ENCODE peak calls at places on chromosomes 3 and 15, in six cellular contexts. U, O, Y, G, X and Q are unnamed samples. For H3K9me3, the result is how much of the 10 kb centered on the place peaks cover.

GRCh38 chr3:109071349-109072142 is 46.4 kb downstream of the MORC1 start:
- ATAC-seq in U (peak), X (no peak), G (no peak), O (no peak), Y (peak), Q (no peak)

GRCh38 chr3:59653405-59654119 is 603.7 kb upstream of the CFAP20DC start:
- ATAC-seq in O (peak), U (no peak), Y (no peak), X (no peak), G (no peak), Q (peak)

GRCh38 chr3:81540787-81541186 is 220.7 kb downstream of the GBE1 start:
- ATAC-seq in G (no peak), U (no peak), X (no peak), Y (no peak), O (no peak), Q (no peak)

GRCh38 chr3:192489579-192489978 is 237.8 kb downstream of the FGF12 start:
- ATAC-seq in U (no peak), X (no peak), G (no peak), O (no peak), Y (no peak), Q (no peak)

GRCh38 chr3:101591071-101591470 is 17.1 kb downstream of the PCNP start:
- ATAC-seq in Y (no peak), U (no peak), X (no peak), G (no peak), O (no peak), Q (no peak)

GRCh38 chr15:39350785-39351184 is 230.1 kb upstream of the THBS1 start:
- ATAC-seq in G (peak), X (no peak), O (no peak), Y (no peak), U (no peak), Q (no peak)

GRCh38 chr3:126925411-126926171 is 57.3 kb upstream of the PLXNA1 start:
- ATAC-seq in X (no peak), O (peak), Y (no peak), G (no peak), U (no peak), Q (no peak)

GRCh38 chr3:169454823-169455222 is 208.7 kb downstream of the MECOM start:
- ATAC-seq in X (no peak), U (no peak), G (no peak), O (peak), Y (no peak), Q (peak)

GRCh38 chr3:57048052-57048671 is 12.3 kb upstream of the SPATA12 start:
- ATAC-seq in X (no peak), U (no peak), O (peak), Y (peak), G (no peak), Q (peak)

GRCh38 chr3:87167634-87168456 is 59.3 kb upstream of the CHMP2B start:
- ATAC-seq in O (peak), G (peak), U (peak), X (peak), Y (peak), Q (no peak)

GRCh38 chr3:131912255-131912654 is 122.6 kb downstream of the CPNE4 start:
- ATAC-seq in O (no peak), Y (no peak), U (peak), G (no peak), X (no peak), Q (no peak)

GRCh38 chr3:25471081-25471768 is 43.2 kb downstream of the RARB start:
- ATAC-seq in G (no peak), Y (no peak), U (no peak), X (no peak), O (no peak), Q (no peak)

GRCh38 chr3:59247402-59247841 is 197.6 kb upstream of the CFAP20DC start:
- ATAC-seq in G (no peak), U (peak), X (no peak), Y (no peak), O (no peak), Q (no peak)

GRCh38 chr3:32963871-32964270 is 12.4 kb downstream of the CCR4 start:
- ATAC-seq in U (no peak), Y (no peak), O (no peak), X (no peak), G (no peak), Q (no peak)

GRCh38 chr3:15636028-15636709 is 34.6 kb downstream of the BTD start:
- ATAC-seq in O (peak), Y (peak), X (peak), U (peak), G (no peak), Q (peak)

GRCh38 chr3:134427400-134428111 is 53.3 kb upstream of the AMOTL2 start:
- ATAC-seq in Y (peak), X (no peak), U (no peak), G (peak), O (peak), Q (peak)

GRCh38 chr15:90529369-90530249 is at the start of gene CRTC3:
- ATAC-seq in O (peak), X (peak), G (peak), Y (peak), U (peak), Q (peak)

GRCh38 chr15:80710635-80711553 is 15.8 kb downstream of the ABHD17C start:
- ATAC-seq in O (no peak), Y (no peak), U (peak), G (no peak), X (no peak), Q (no peak)

GRCh38 chr3:140420621-140421357 is 257.1 kb upstream of the TRIM42 start:
- ATAC-seq in X (no peak), O (peak), U (no peak), Y (no peak), G (peak), Q (peak)

GRCh38 chr15:31993062-31993461 is 37.3 kb upstream of the CHRNA7 start:
- ATAC-seq in U (no peak), X (no peak), Y (no peak), O (no peak), G (no peak), Q (no peak)

GRCh38 chr3:4426782-4427344 is 40.2 kb downstream of the SUMF1 start:
- ATAC-seq in U (peak), Y (no peak), G (peak), X (peak), O (no peak), Q (no peak)

GRCh38 chr15:70095387-70096214 is 2.1 kb downstream of the TLE3 start:
- ATAC-seq in Y (no peak), G (no peak), O (no peak), U (peak), X (peak), Q (no peak)
- TF ChIP-seq POLR2AphosphoS5 in Y (no peak), G (no peak), O (no peak), U (no peak), X (no peak), Q (no peak)

GRCh38 chr15:82917252-82917651 is 35.3 kb downstream of the HOMER2 start:
- ATAC-seq in G (no peak), U (no peak), Y (no peak), O (no peak), X (no peak), Q (no peak)
- TF ChIP-seq POLR2A in G (no peak), U (no peak), Y (no peak), O (no peak), X (no peak), Q (no peak)

GRCh38 chr15:22267761-22268160 is 187.4 kb downstream of the OR4M2 start:
- ATAC-seq in X (no peak), Y (no peak), G (no peak), O (no peak), U (no peak), Q (no peak)
- H3K9me3 ChIP-seq in X (under half), Y (under half), G (under half), O (under half), U (under half), Q (under half)

DNA sequence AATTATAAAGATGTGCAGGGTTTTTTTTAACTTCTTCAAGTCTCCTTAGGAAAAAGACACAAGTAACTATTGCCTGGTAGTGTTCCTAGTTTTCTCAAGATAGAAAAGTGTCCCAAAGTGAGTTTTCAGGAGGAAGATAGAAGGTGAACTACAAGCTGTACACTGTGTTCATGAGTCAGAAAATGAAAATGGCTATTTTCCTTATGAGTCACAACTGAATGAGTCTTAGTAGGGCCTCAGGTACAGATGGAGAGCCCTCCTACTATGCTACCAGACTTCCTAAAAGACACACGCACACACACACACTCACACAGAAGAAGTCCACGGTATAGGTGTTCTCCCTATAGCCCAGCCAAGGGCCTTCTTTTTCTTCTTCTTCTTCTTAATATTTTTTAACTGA is 3.1 kb downstream of the MYO1E start:
- ATAC-seq in O (no peak), X (no peak), Y (no peak), U (peak), G (no peak), Q (no peak)
- TF ChIP-seq POLR2AphosphoS5 in O (no peak), X (no peak), Y (no peak), U (no peak), G (no peak), Q (no peak)

GRCh38 chr3:106172780-106173179 is 304.0 kb upstream of the CBLB start:
- ATAC-seq in G (no peak), X (no peak), U (peak), Y (no peak), O (no peak), Q (no peak)

GRCh38 chr3:106169351-106169750 is 300.5 kb upstream of the CBLB start:
- ATAC-seq in Y (no peak), X (no peak), U (no peak), O (no peak), G (no peak), Q (no peak)

GRCh38 chr3:106167728-106168127 is 298.9 kb upstream of the CBLB start:
- ATAC-seq in Y (no peak), U (peak), G (no peak), X (no peak), O (no peak), Q (no peak)

DNA sequence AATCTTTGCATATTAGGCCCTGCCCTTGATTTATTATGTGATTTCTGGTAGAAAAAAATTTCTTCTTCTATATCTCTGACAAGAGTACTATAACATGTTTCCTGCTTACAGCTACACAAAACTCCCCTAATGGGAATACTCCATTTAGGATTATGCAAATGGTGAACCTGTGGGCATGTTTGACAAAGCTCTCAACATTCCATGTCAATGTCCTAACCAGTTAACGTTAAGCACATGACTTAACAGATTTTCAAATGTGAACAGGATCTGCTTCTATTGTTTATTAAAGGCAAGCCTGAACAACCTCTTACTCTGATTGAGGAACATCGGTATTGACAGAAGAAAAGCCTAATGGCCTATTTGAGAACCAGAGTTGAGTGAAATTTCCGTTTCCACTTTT is 300.1 kb upstream of the CBLB start:
- ATAC-seq in Y (no peak), U (no peak), O (peak), X (no peak), G (no peak), Q (no peak)
- TF ChIP-seq POLR2A in Y (no peak), U (no peak), O (no peak), X (no peak), G (no peak), Q (no peak)